ENCODE peak calls at places on chromosomes 5 and 9, in nine cellular contexts. P, U, T, E, B, K, H, W and J are unnamed samples.

GRCh38 chr5:10145922-10146321 is 103.8 kb downstream of the ATPSCKMT start:
- DNase-seq in H (no peak), E (no peak), W (no peak), B (no peak), P (peak; percentile 28), U (peak; percentile 49), T (no peak), K (peak; percentile 80), J (no peak)

GRCh38 chr5:166624573-166624972 is 1666.9 kb upstream of the WWC1 start:
- DNase-seq in U (no peak), T (no peak), E (no peak), H (no peak), P (no peak), W (no peak), B (no peak), K (no peak), J (no peak)

GRCh38 chr5:143118222-143118621 is 285.3 kb downstream of the NR3C1 start:
- DNase-seq in B (no peak), E (no peak), H (no peak), W (no peak), U (no peak), K (peak; percentile 90), T (no peak), P (no peak), J (no peak)

GRCh38 chr9:131097259-131097947 is 1.1 kb downstream of the AIF1L start:
- DNase-seq in K (no peak), B (no peak), H (no peak), E (no peak), W (no peak), T (no peak), P (no peak), U (no peak), J (no peak)

GRCh38 chr9:132857601-132858342 is 20.3 kb downstream of the AK8 start:
- DNase-seq in W (no peak), T (no peak), P (no peak), H (no peak), U (no peak), K (no peak), E (no peak), B (no peak), J (peak; percentile 81)

GRCh38 chr5:65483474-65484346 is 2.0 kb upstream of the ADAMTS6 start:
- DNase-seq in K (peak; percentile 75), B (no peak), P (peak; percentile 55), U (peak; percentile 68), E (no peak), W (no peak), T (no peak), H (no peak), J (no peak)

GRCh38 chr9:22170162-22170932 is 161.2 kb upstream of the CDKN2B start:
- DNase-seq in T (no peak), E (no peak), U (no peak), P (no peak), K (peak; percentile 39), W (no peak), B (no peak), H (no peak), J (no peak)

GRCh38 chr5:16540421-16540820 is 74.8 kb upstream of the ZNF622 start:
- DNase-seq in E (no peak), B (no peak), K (no peak), T (no peak), P (no peak), H (peak; percentile 45), U (no peak), W (no peak), J (no peak)

GRCh38 chr5:154478752-154479159 is 729 bp upstream of the HAND1 start:
- DNase-seq in E (no peak), H (no peak), K (no peak), B (no peak), T (no peak), U (no peak), P (no peak), W (no peak), J (no peak)

GRCh38 chr5:154479160-154479943 is 1.3 kb upstream of the HAND1 start:
- DNase-seq in E (no peak), K (no peak), W (no peak), H (no peak), U (no peak), T (no peak), B (no peak), P (no peak), J (peak; percentile 53)

GRCh38 chr5:154481584-154482381 is 3.8 kb upstream of the HAND1 start:
- DNase-seq in B (no peak), W (no peak), H (no peak), P (no peak), U (no peak), E (no peak), T (no peak), K (no peak), J (no peak)

GRCh38 chr5:154480847-154481246 is 2.8 kb upstream of the HAND1 start:
- DNase-seq in E (no peak), H (no peak), W (no peak), B (no peak), U (no peak), P (no peak), K (no peak), T (no peak), J (no peak)

DNA sequence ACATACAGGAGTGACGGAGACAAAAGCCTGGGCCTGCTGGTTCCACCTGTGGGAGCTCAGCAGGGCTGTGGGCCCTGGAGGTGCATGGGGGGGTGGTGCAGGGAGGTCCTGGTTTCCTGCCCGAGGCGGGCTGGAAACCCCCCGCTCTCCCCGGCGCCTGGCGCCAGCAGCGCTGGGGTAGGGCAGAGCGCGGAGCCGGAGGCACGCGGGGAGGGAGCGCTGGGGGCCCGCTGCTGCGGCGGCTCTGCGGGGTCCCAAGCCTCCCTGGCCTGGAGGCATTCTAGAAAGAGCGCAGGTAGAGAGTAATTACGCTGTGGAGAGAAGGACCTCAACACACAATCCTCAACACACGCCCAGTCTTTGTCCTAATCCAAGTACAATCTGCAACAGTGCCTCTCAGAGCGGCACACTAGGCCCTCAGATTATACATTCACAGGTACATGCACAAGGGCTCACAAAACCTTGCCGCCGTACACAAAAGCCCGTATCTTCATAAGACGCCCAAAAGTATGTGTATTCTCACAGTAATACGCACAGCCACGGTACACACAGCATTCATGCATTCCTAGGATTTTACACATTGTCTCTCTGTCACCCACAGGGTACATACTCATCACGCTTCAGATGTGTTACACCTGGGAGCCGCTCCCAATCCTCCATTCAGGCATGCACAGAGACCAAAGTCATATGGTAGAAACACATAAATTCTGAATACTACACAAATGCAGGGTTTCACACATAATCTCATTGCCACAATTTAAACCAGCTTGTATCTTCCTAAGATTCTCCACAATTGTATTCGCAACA is 2.1 kb upstream of the HAND1 start:
- DNase-seq in K (no peak), W (no peak), H (no peak), P (no peak), E (no peak), T (no peak), U (no peak), B (no peak), J (no peak)
- H3K4me1 ChIP-seq in K (no peaks in the 10 kb centered on the region), W (peaks cover 15% of the 10 kb centered on the region), H (peaks cover 35% of the 10 kb centered on the region), P (no peaks in the 10 kb centered on the region), E (peaks cover 70% of the 10 kb centered on the region), T (peaks cover 41% of the 10 kb centered on the region), U (no peaks in the 10 kb centered on the region), B (peaks cover 47% of the 10 kb centered on the region), J (peaks cover 8% of the 10 kb centered on the region)

GRCh38 chr5:139472410-139473030 is 1.7 kb downstream of the SMIM33 start:
- DNase-seq in W (no peak), B (no peak), K (no peak), T (no peak), E (no peak), P (no peak), U (no peak), H (no peak), J (peak; percentile 63)

GRCh38 chr5:139473105-139473504 is 2.3 kb downstream of the SMIM33 start:
- DNase-seq in T (no peak), H (no peak), P (no peak), K (no peak), U (no peak), B (no peak), E (no peak), W (no peak), J (no peak)

GRCh38 chr5:139473565-139473964 is 2.8 kb downstream of the SMIM33 start:
- DNase-seq in K (no peak), H (no peak), U (no peak), E (no peak), B (no peak), P (no peak), T (no peak), W (no peak), J (no peak)

GRCh38 chr5:139468421-139468931 is 2.3 kb upstream of the SMIM33 start:
- DNase-seq in U (no peak), P (no peak), H (no peak), B (no peak), W (peak; percentile 47), T (peak; percentile 80), K (no peak), E (no peak), J (no peak)

DNA sequence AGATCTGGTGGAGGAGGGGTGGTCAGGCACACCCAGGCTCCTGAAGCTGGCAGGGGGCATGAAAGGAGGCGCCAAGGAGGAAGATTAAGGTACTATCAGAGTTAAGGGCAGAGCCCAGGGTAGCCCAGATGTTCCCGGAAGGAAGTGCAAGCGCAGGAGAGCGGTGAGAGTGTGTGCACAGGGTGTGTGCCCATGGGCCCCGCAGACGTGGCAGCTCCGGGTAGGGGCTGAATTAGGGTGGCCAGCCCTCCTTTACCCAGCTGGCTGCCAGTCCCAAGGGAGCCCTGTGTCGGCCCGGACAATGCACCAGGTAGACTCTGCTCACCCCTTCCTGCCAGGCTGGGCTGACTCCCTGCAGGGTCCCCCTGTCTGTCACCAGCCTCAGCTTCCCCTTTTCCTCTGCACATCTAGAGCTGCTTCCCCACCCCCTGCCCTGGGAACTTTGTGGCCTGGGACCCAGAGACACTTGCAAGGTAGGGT is at the start of gene SMIM33:
- DNase-seq in W (no peak), P (no peak), E (no peak), K (no peak), H (no peak), B (no peak), U (no peak), T (no peak), J (peak; percentile 58)
- H3K4me1 ChIP-seq in W (peaks cover 15% of the 10 kb centered on the region), P (no peaks in the 10 kb centered on the region), E (peaks cover 44% of the 10 kb centered on the region), K (no peaks in the 10 kb centered on the region), H (no peaks in the 10 kb centered on the region), B (peaks cover 70% of the 10 kb centered on the region), U (no peaks in the 10 kb centered on the region), T (peaks cover 39% of the 10 kb centered on the region), J (peaks cover 13% of the 10 kb centered on the region)

GRCh38 chr5:14414615-14415515 is 166.7 kb upstream of the OTULINL start:
- DNase-seq in W (no peak), B (no peak), U (no peak), T (no peak), K (no peak), P (no peak), H (no peak), E (no peak), J (no peak)
- H3K4me1 ChIP-seq in W (no peaks in the 10 kb centered on the region), B (peaks cover 35% of the 10 kb centered on the region), U (no peaks in the 10 kb centered on the region), T (no peaks in the 10 kb centered on the region), K (no peaks in the 10 kb centered on the region), P (no peaks in the 10 kb centered on the region), H (no peaks in the 10 kb centered on the region), E (peaks cover 30% of the 10 kb centered on the region), J (no peaks in the 10 kb centered on the region)

DNA sequence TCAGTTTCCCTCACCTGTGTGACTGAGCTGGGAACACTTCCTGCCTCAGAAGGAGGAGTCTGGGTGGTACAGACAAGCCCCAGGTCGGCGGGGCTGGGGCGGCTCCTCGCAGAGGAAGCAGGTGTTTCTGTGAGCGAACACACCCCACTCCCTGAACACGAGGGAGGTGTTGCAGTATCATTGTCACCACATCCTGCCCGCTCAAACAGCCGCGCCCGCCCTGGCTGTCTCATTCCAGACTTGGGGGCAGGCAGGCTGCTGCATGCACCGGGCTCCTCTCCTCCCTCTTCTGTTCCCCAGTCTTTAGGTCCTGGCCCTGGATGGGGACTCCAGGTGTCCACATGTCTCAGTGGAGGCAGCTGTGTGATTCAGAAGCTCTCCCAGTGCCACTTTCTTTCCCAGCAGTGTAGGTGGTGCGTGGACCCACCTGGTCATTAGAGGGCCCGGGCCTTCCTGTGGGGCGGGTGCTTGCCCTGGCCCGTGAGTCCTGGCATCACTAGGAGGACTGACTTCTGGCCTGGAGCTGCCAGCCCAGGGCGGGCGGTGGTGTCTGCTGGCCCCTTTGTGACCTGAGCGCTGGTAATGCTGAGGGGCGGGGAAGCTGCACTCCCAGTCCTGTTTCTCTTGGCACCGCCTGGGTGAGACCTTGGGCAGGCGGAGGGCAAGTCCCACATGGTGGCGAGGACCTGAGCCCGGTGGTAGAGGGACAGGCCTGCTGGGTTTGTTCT is 18.3 kb upstream of the PHYHD1 start:
- DNase-seq in P (no peak), K (no peak), T (no peak), H (peak; percentile 47), B (peak; percentile 71), E (peak; percentile 64), U (peak; percentile 83), W (peak; percentile 60), J (peak; percentile 83)
- H3K4me1 ChIP-seq in P (no peaks in the 10 kb centered on the region), K (no peaks in the 10 kb centered on the region), T (peaks cover 32% of the 10 kb centered on the region), H (peaks cover 36% of the 10 kb centered on the region), B (peaks cover 69% of the 10 kb centered on the region), E (peaks cover 69% of the 10 kb centered on the region), U (peaks cover 35% of the 10 kb centered on the region), W (no peaks in the 10 kb centered on the region), J (peaks cover 14% of the 10 kb centered on the region)